ENCODE peak calls at places on chromosomes 16 and 17, in four cellular contexts. V is GM03348, K is amniotic stem cell, T is GM04504. R is an unnamed sample.

GRCh38 chr16:88803264-88803987 is at the start of gene CDT1:
- DNase-seq in V (peak), K (peak), T (no peak), R (no peak)

GRCh38 chr17:43570518-43570928 is 24.4 kb upstream of the ETV4 start:
- DNase-seq in V (peak), K (no peak), T (peak), R (no peak)

GRCh38 chr16:53534206-53534605 is 31.2 kb upstream of the AKTIP start:
- DNase-seq in V (no peak), K (no peak), T (no peak), R (no peak)

GRCh38 chr16:85355515-85355837 is 243.2 kb upstream of the CIBAR2 start:
- DNase-seq in V (no peak), K (no peak), T (no peak), R (no peak)

GRCh38 chr16:52068447-52069074 is 478.4 kb downstream of the TOX3 start:
- DNase-seq in V (peak), K (no peak), T (peak), R (no peak)

GRCh38 chr16:88784074-88784855 is 755 bp downstream of the PIEZO1 start:
- DNase-seq in V (peak), K (peak), T (no peak), R (peak)

GRCh38 chr17:38463451-38463858 is 35.2 kb downstream of the ARHGAP23 start:
- DNase-seq in V (no peak), K (no peak), T (no peak), R (no peak)

GRCh38 chr17:49404371-49404770 is 10.3 kb downstream of the PHB1 start:
- DNase-seq in V (no peak), K (no peak), T (no peak), R (no peak)

GRCh38 chr17:68646626-68647526 is 45.7 kb upstream of the FAM20A start:
- DNase-seq in V (no peak), K (no peak), T (no peak), R (no peak)

GRCh38 chr17:4485676-4486646 is 12.7 kb upstream of the SPNS2 start:
- DNase-seq in V (no peak), K (no peak), T (no peak), R (no peak)

GRCh38 chr17:81665205-81666091 is 957 bp downstream of the OXLD1 start:
- DNase-seq in V (peak), K (no peak), T (no peak), R (no peak)

GRCh38 chr17:79919164-79919585 is 79.9 kb upstream of the CBX4 start:
- DNase-seq in V (peak), K (no peak), T (no peak), R (no peak)

GRCh38 chr17:13398091-13398490 is 203.6 kb downstream of the HS3ST3A1 start:
- DNase-seq in V (no peak), K (no peak), T (no peak), R (no peak)

GRCh38 chr17:40443988-40444899 is 994 bp downstream of the IGFBP4 start:
- DNase-seq in V (no peak), K (no peak), T (no peak), R (no peak)

GRCh38 chr16:69318911-69319289 is 7.8 kb downstream of the VPS4A start:
- DNase-seq in V (no peak), K (no peak), T (no peak), R (no peak)

GRCh38 chr17:2054740-2055493 is at the start of gene HIC1:
- DNase-seq in V (peak), K (peak), T (no peak), R (no peak)

GRCh38 chr17:81863123-81863675 is 2.9 kb upstream of the P4HB start:
- DNase-seq in V (no peak), K (no peak), T (no peak), R (no peak)

GRCh38 chr17:62703269-62703775 is 75.9 kb downstream of the MRC2 start:
- DNase-seq in V (peak), K (no peak), T (no peak), R (no peak)

GRCh38 chr16:70644763-70645597 is 1.4 kb upstream of the IL34 start:
- DNase-seq in V (no peak), K (no peak), T (no peak), R (no peak)

GRCh38 chr17:63440127-63440769 is 5.9 kb downstream of the CYB561 start:
- DNase-seq in V (no peak), K (no peak), T (no peak), R (no peak)

GRCh38 chr17:78890111-78890897 is 12.7 kb downstream of the CEP295NL start:
- DNase-seq in V (no peak), K (no peak), T (no peak), R (no peak)

GRCh38 chr17:9105068-9105868 is 84.0 kb downstream of the NTN1 start:
- DNase-seq in V (no peak), K (no peak), T (no peak), R (no peak)

GRCh38 chr16:10777356-10777755 is 33.7 kb downstream of the NUBP1 start:
- DNase-seq in V (no peak), K (no peak), T (no peak), R (no peak)

GRCh38 chr16:84501077-84501735 is 3.3 kb downstream of the MEAK7 start:
- DNase-seq in V (peak), K (no peak), T (no peak), R (no peak)

GRCh38 chr17:79803997-79804855 is 7.3 kb upstream of the CBX8 start:
- DNase-seq in V (no peak), K (no peak), T (no peak), R (no peak)

GRCh38 chr16:88972349-88972748 is 4.7 kb downstream of the CBFA2T3 start:
- DNase-seq in V (no peak), K (no peak), T (no peak), R (no peak)

GRCh38 chr17:29518359-29518758 is 48.5 kb downstream of the ABHD15 start:
- DNase-seq in V (no peak), K (no peak), T (no peak), R (no peak)

GRCh38 chr17:62791235-62792121 is 16.6 kb downstream of the MARCHF10 start:
- DNase-seq in V (peak), K (peak), T (peak), R (peak)

GRCh38 chr16:84072014-84072413 is 29.4 kb upstream of the SLC38A8 start:
- DNase-seq in V (no peak), K (no peak), T (no peak), R (no peak)

GRCh38 chr16:57510016-57510871 is 24.0 kb upstream of the DOK4 start:
- DNase-seq in V (no peak), K (no peak), T (no peak), R (no peak)

GRCh38 chr16:3798827-3799226 is 81.5 kb upstream of the TRAP1 start:
- DNase-seq in V (no peak), K (no peak), T (no peak), R (no peak)

GRCh38 chr17:57806083-57806830 is 43.6 kb downstream of the MRPS23 start:
- DNase-seq in V (no peak), K (no peak), T (no peak), R (no peak)

GRCh38 chr16:48885456-48885855 is 275.5 kb upstream of the N4BP1 start:
- DNase-seq in V (no peak), K (no peak), T (no peak), R (no peak)

GRCh38 chr16:66335704-66336329 is 30.7 kb upstream of the CDH5 start:
- DNase-seq in V (no peak), K (no peak), T (no peak), R (peak)

GRCh38 chr16:17432902-17433576 is 37.7 kb downstream of the XYLT1 start:
- DNase-seq in V (peak), K (no peak), T (no peak), R (no peak)

GRCh38 chr17:39400547-39401411 is 647 bp downstream of the FBXL20 start:
- DNase-seq in V (peak), K (no peak), T (no peak), R (no peak)

GRCh38 chr17:57268176-57268575 is 11.9 kb downstream of the MSI2 start:
- DNase-seq in V (no peak), K (no peak), T (no peak), R (no peak)

GRCh38 chr17:50557265-50558029 is 3.1 kb upstream of the CACNA1G start:
- DNase-seq in V (no peak), K (no peak), T (no peak), R (no peak)

GRCh38 chr16:88809068-88809675 is 2.6 kb downstream of the APRT start:
- DNase-seq in V (no peak), K (no peak), T (no peak), R (no peak)

R was measured in astrocyte of the cerebellum.